ENCODE peak calls at places on chromosomes 7 and 10, in nine cellular contexts. E, V, B, D, L, M, Y, N and I are unnamed samples. For H3K4me1, the result is how much of the 10 kb centered on the place peaks cover.

GRCh38 chr7:141184532-141185190 is 110.8 kb downstream of the TMEM178B start:
- DNase-seq in E (no peak), V (no peak), B (no peak), D (no peak), L (no peak), M (no peak), Y (no peak), N (no peak), I (no peak)

GRCh38 chr10:7559447-7559846 is 107.3 kb downstream of the ITIH5 start:
- DNase-seq in E (no peak), V (no peak), B (no peak), D (no peak), L (no peak), M (no peak), Y (no peak), N (no peak), I (no peak)

GRCh38 chr10:80471009-80471408 is 16.9 kb downstream of the TSPAN14 start:
- DNase-seq in E (no peak), V (no peak), B (no peak), D (no peak), L (no peak), M (no peak), Y (no peak), N (peak), I (no peak)

GRCh38 chr7:43572516-43573049 is 10.3 kb upstream of the STK17A start:
- DNase-seq in E (no peak), V (peak), B (no peak), D (no peak), L (peak), M (no peak), Y (no peak), N (no peak), I (peak)

GRCh38 chr7:112009081-112009480 is 197.1 kb downstream of the DOCK4 start:
- DNase-seq in E (no peak), V (no peak), B (no peak), D (no peak), L (no peak), M (no peak), Y (no peak), N (no peak), I (peak)

GRCh38 chr10:131081386-131081785 is 230.1 kb downstream of the TCERG1L start:
- DNase-seq in E (no peak), V (no peak), B (no peak), D (no peak), L (no peak), M (no peak), Y (no peak), N (no peak), I (no peak)

GRCh38 chr10:131424053-131424452 is 112.5 kb upstream of the TCERG1L start:
- DNase-seq in E (no peak), V (no peak), B (no peak), D (no peak), L (no peak), M (no peak), Y (no peak), N (peak), I (no peak)

GRCh38 chr10:3782456-3783312 is 2.3 kb downstream of the KLF6 start:
- DNase-seq in E (peak), V (peak), B (peak), D (no peak), L (no peak), M (peak), Y (peak), N (no peak), I (peak)

GRCh38 chr7:39700932-39701331 is 77.6 kb downstream of the RALA start:
- DNase-seq in E (no peak), V (peak), B (no peak), D (no peak), L (no peak), M (no peak), Y (no peak), N (no peak), I (no peak)

GRCh38 chr7:129332354-129333056 is 101.7 kb upstream of the STRIP2 start:
- DNase-seq in E (no peak), V (no peak), B (no peak), D (no peak), L (peak), M (no peak), Y (no peak), N (no peak), I (no peak)

GRCh38 chr10:87654212-87654611 is 5.5 kb upstream of the PAPSS2 start:
- DNase-seq in E (no peak), V (no peak), B (no peak), D (no peak), L (no peak), M (no peak), Y (no peak), N (no peak), I (no peak)

GRCh38 chr7:30984359-30985107 is 20.8 kb downstream of the GHRHR start:
- DNase-seq in E (no peak), V (no peak), B (peak), D (peak), L (no peak), M (no peak), Y (no peak), N (no peak), I (no peak)

GRCh38 chr10:22631185-22631584 is 83.2 kb downstream of the PIP4K2A start:
- DNase-seq in E (no peak), V (no peak), B (no peak), D (no peak), L (no peak), M (no peak), Y (no peak), N (peak), I (no peak)

DNA sequence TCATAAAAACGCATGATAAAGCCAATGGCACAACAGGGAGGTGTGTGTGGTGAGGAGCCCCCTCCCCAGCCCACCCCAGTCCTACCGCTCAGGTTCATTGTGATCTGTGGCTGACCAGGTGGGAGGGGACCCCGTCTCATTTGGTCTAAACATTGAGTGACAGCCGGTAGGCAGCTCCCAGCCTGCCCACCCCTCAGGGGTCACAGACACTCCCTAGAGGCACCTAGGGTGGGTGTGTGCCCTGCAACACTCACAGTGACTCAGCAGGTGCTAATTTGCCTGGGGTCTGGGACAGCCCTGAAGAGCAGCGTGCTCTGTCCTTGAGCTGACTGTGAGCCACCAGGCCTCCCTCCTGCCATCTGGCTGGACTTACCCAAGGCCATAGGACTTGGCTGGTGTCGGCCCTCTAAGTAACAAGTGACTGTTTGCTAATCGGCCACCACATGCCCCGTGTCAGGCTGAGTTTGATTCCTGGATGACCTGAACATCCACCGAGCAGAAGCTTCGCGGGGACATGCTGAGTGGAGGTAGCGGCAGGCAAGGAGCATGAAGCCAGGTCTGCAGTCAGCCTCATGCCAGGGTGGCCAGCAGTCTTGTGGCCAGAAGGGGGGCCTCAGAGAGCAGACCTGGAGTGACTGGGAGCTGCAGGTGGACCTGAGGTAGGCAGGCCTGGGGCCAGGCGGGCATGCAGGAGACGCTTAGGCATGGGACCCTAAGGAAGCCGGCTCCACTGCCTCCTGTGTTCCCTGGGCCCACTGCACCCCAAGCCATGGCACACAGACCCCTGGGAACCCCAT is 282.3 kb upstream of the SHH start:
- DNase-seq in E (no peak), V (no peak), B (peak), D (no peak), L (no peak), M (no peak), Y (no peak), N (no peak), I (no peak)
- H3K4me1 ChIP-seq in E (under half), V (under half), B (under half), D (under half), L (under half), M (under half), Y (under half), N (under half), I (under half)

GRCh38 chr7:12730523-12730922 is 43.1 kb downstream of the ARL4A start:
- DNase-seq in E (no peak), V (no peak), B (no peak), D (no peak), L (no peak), M (no peak), Y (no peak), N (no peak), I (no peak)
- H3K27ac ChIP-seq in E (no peak), V (no peak), B (no peak), D (no peak), L (no peak), M (no peak), Y (no peak), N (no peak), I (no peak)

GRCh38 chr7:157437519-157438061 is 100.8 kb downstream of the DNAJB6 start:
- DNase-seq in E (no peak), V (no peak), B (peak), D (no peak), L (no peak), M (peak), Y (no peak), N (peak), I (no peak)
- H3K4me3 ChIP-seq in E (no peak), V (no peak), B (no peak), D (no peak), L (no peak), M (no peak), Y (no peak), N (no peak), I (no peak)

GRCh38 chr7:80656029-80656428 is 17.6 kb downstream of the CD36 start:
- DNase-seq in E (no peak), V (no peak), B (no peak), D (no peak), L (no peak), M (no peak), Y (no peak), N (no peak), I (no peak)

GRCh38 chr7:80659120-80660055 is 20.9 kb downstream of the CD36 start:
- DNase-seq in E (peak), V (no peak), B (no peak), D (peak), L (peak), M (no peak), Y (peak), N (no peak), I (peak)

DNA sequence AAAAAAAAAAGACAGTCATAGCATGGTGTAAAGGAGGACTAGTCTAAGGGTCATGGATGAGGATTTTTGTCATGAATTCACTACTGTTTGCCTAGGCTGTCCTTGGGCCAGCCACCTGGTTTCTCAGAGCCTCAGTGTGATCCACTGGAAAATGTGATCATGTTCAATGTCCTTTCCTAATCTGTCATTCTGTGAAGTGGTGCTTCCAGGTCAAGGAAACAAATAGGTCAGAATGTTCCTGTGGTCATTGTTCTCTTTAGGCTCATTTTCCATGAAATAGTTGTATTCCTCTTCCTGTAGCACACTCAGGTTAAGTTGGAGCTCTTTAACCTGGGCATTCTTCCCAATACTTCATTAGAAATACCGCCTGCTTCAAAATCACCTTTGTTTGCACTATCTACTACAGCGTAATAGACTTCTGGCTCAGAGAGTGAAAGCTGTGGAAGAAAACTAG is 16.5 kb downstream of the CD36 start:
- DNase-seq in E (no peak), V (no peak), B (no peak), D (no peak), L (no peak), M (no peak), Y (no peak), N (no peak), I (no peak)
- H3K4me1 ChIP-seq in E (under half), V (under half), B (under half), D (under half), L (under half), M (under half), Y (under half), N (under half), I (under half)